ENCODE peak calls at places on chromosomes 5 and 9, in nine cellular contexts. X is ovary, C is transverse colon, H is A549, I is sigmoid colon, B is stomach, M is H1, J is tibial nerve, K is upper lobe of left lung. W is an unnamed sample.

GRCh38 chr5:59001154-59001553 is 418.3 kb downstream of the RAB3C start:
- DNase-seq in X (no peak), K (no peak), J (no peak), B (no peak), H (no peak), M (no peak), I (no peak), C (no peak), W (no peak)

GRCh38 chr5:16074358-16074757 is 105.2 kb downstream of the MARCHF11 start:
- DNase-seq in C (no peak), X (no peak), J (no peak), H (no peak), B (no peak), K (no peak), I (no peak), M (no peak), W (no peak)

GRCh38 chr9:109139851-109140250 is 20.1 kb upstream of the TMEM245 start:
- DNase-seq in B (no peak), H (no peak), X (no peak), C (no peak), J (no peak), I (no peak), M (no peak), K (no peak), W (no peak)

GRCh38 chr9:127311239-127311741 is 46.7 kb downstream of the GARNL3 start:
- DNase-seq in J (peak), M (no peak), I (no peak), C (peak), K (peak), H (peak), X (no peak), B (peak), W (peak)

GRCh38 chr9:16191691-16192402 is 639.0 kb downstream of the CCDC171 start:
- DNase-seq in J (peak), H (peak), C (peak), I (peak), X (peak), B (peak), K (peak), M (peak), W (peak)

GRCh38 chr5:120465281-120465961 is 1.3 kb downstream of the PRR16 start:
- DNase-seq in K (peak), M (no peak), B (no peak), I (peak), X (peak), C (peak), H (no peak), J (no peak), W (no peak)

GRCh38 chr9:79734989-79735779 is 163.4 kb downstream of the TLE4 start:
- DNase-seq in M (no peak), I (no peak), X (no peak), H (no peak), B (no peak), K (no peak), J (no peak), C (no peak), W (no peak)

GRCh38 chr9:132372177-132373095 is 17.6 kb upstream of the SETX start:
- DNase-seq in K (peak), B (peak), H (no peak), M (no peak), I (peak), J (peak), X (no peak), C (peak), W (no peak)

GRCh38 chr5:19676895-19677294 is 311.1 kb downstream of the CDH18 start:
- DNase-seq in I (no peak), C (no peak), H (no peak), M (no peak), B (no peak), J (no peak), X (no peak), K (no peak), W (no peak)

GRCh38 chr5:77177576-77177975 is 32.9 kb upstream of the PDE8B start:
- DNase-seq in K (no peak), M (no peak), J (no peak), H (no peak), X (no peak), I (no peak), C (no peak), B (no peak), W (no peak)
- TF ChIP-seq EP300 in K (no peak), M (no peak), J (no peak), H (no peak), X (no peak), I (no peak), C (no peak), B (no peak), W (no peak)

GRCh38 chr9:36407122-36407723 is 7.2 kb upstream of the RNF38 start:
- DNase-seq in M (no peak), K (peak), X (peak), B (peak), C (peak), J (peak), H (peak), I (peak), W (no peak)
- H3K27ac ChIP-seq in M (no peak), K (no peak), X (no peak), B (no peak), C (peak), J (peak), H (no peak), I (peak), W (peak)

GRCh38 chr9:137487454-137488329 is 28.6 kb upstream of the NSMF start:
- DNase-seq in B (no peak), X (no peak), M (no peak), C (no peak), H (no peak), K (no peak), J (no peak), I (peak), W (no peak)
- TF ChIP-seq EP300 in B (no peak), X (no peak), M (no peak), C (no peak), H (no peak), K (no peak), J (no peak), I (no peak), W (no peak)

DNA sequence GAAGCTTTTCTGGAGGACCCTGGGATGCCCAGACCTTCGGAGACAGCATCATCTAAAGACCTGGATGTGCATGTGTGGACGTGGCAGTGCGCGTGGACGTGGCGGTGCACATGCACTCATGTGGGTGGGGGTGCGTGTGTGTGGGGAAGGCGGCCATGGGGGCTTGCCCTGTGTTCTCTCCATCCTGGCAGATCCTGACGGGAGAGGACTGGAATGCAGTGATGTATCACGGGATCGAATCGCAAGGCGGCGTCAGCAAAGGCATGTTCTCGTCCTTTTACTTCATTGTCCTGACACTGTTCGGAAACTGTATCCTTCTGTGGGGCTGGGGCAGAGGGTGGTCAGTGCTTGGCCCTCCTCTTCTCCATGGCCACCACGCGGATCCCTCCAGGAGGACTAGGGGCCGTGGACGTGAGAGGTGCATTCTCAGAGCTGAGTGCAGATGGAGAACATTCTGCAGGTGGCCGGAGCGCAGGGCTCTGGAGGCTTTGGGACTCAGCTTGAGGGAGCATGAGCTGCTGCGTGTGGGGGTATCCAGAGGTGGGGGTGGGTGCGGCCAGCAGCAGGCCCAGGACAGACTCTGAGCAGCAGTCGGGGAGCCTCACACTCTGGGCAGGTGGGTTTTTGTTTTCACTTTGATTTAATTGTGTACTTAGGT is 129.1 kb downstream of the CACNA1B start:
- DNase-seq in H (no peak), J (no peak), I (peak), M (no peak), K (no peak), X (no peak), B (peak), C (no peak), W (no peak)
- H3K27ac ChIP-seq in H (no peak), J (no peak), I (no peak), M (no peak), K (no peak), X (no peak), B (no peak), C (no peak), W (no peak)

GRCh38 chr9:92745881-92746280 is 18.8 kb downstream of the BICD2 start:
- DNase-seq in M (no peak), J (no peak), B (no peak), X (no peak), K (no peak), C (no peak), H (no peak), I (no peak), W (no peak)

GRCh38 chr9:92745236-92745790 is 19.3 kb downstream of the BICD2 start:
- DNase-seq in K (no peak), H (no peak), B (no peak), I (no peak), J (no peak), C (no peak), X (no peak), M (no peak), W (no peak)

GRCh38 chr9:92747459-92748232 is 17.0 kb downstream of the BICD2 start:
- DNase-seq in H (no peak), J (no peak), B (no peak), I (no peak), M (no peak), C (no peak), X (no peak), K (no peak), W (no peak)

GRCh38 chr9:92748233-92748497 is 16.5 kb downstream of the BICD2 start:
- DNase-seq in H (no peak), C (no peak), I (no peak), J (no peak), K (no peak), B (no peak), X (no peak), M (no peak), W (no peak)

DNA sequence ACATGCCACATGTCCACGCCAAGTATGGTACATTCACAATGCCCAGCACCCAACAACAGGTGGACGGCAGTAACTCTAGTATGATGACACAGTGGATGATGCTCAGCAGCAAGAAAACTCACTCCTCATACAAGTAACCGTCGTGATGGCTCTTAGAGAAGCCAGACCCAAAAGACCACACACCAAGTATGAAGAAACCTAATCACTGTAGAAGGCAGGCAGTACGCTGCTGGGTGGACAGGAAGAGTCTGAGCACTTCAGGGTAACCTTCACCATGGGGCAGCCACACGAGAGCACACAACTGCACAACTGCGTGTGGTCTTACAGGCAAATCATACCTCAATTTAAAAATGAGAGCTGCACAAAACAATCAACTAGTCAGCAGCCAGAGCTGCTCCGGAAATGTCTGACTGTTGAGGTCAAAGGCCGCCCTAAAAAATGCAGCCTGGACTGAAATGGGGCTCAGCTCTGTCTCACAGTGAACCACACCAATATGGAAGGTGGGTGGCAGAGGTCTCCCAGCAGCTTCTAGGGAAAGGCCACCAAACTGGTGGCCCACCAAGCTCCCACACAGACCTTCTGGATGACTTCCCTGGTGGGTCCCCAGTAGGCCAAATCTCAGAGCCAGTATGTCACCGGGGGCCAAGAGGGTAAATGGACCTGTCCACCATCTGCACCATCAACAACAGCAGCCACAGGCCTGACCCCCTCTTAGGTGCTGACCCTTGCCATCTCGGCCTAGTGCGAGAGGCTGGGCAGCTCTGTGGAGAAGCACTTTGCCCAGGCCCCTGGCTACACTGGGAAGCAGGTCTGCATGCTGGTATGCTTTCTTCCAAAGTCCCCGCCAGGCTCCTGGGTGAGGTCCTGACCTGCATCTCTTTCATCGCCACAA is 17.8 kb downstream of the BICD2 start:
- DNase-seq in X (no peak), M (no peak), K (no peak), H (no peak), I (no peak), J (no peak), C (no peak), B (no peak), W (no peak)
- TF ChIP-seq EP300 in X (no peak), M (no peak), K (no peak), H (no peak), I (no peak), J (no peak), C (no peak), B (no peak), W (no peak)